ENCODE peak calls at places on chromosomes 13 and 19, in seven cellular contexts. L, E, J, S, R, V and K are unnamed samples.

GRCh38 chr19:4970558-4971423 is 1.9 kb downstream of the KDM4B start:
- DNase-seq in L (no peak), E (no peak), J (no peak), S (peak), R (no peak), V (peak), K (no peak)

GRCh38 chr13:48078251-48078656 is 16.6 kb downstream of the MED4 start:
- DNase-seq in L (no peak), E (peak), J (no peak), S (peak), R (no peak), V (no peak), K (no peak)

GRCh38 chr13:36175621-36176020 is 38.7 kb downstream of the SOHLH2 start:
- DNase-seq in L (no peak), E (no peak), J (no peak), S (no peak), R (no peak), V (no peak), K (no peak)

GRCh38 chr13:26785845-26786630 is 25.5 kb upstream of the GPR12 start:
- DNase-seq in L (no peak), E (peak), J (peak), S (no peak), R (no peak), V (no peak), K (no peak)

GRCh38 chr13:38883783-38884182 is 106.8 kb downstream of the STOML3 start:
- DNase-seq in L (no peak), E (no peak), J (no peak), S (no peak), R (no peak), V (no peak), K (no peak)

GRCh38 chr19:48190288-48191284 is 20.1 kb downstream of the ZSWIM9 start:
- DNase-seq in L (no peak), E (peak), J (no peak), S (peak), R (no peak), V (peak), K (no peak)

GRCh38 chr19:49119411-49120324 is at the start of gene PPFIA3:
- DNase-seq in L (peak), E (peak), J (peak), S (peak), R (peak), V (peak), K (no peak)

GRCh38 chr19:51488491-51488890 is 10.2 kb downstream of the CEACAM18 start:
- DNase-seq in L (no peak), E (no peak), J (no peak), S (no peak), R (no peak), V (no peak), K (no peak)

GRCh38 chr19:40739871-40740703 is 10.2 kb downstream of the ACTMAP start:
- DNase-seq in L (no peak), E (no peak), J (no peak), S (no peak), R (no peak), V (no peak), K (no peak)

GRCh38 chr13:32222046-32222676 is 93.0 kb downstream of the ZAR1L start:
- DNase-seq in L (no peak), E (no peak), J (no peak), S (no peak), R (no peak), V (no peak), K (no peak)

GRCh38 chr19:39223703-39224279 is 19.7 kb upstream of the SYCN start:
- DNase-seq in L (no peak), E (no peak), J (no peak), S (peak), R (no peak), V (peak), K (no peak)

GRCh38 chr19:53898680-53899341 is 10.3 kb upstream of the CACNG7 start:
- DNase-seq in L (no peak), E (no peak), J (no peak), S (no peak), R (no peak), V (no peak), K (no peak)

GRCh38 chr19:23055501-23055900 is 52.5 kb upstream of the ZNF728 start:
- DNase-seq in L (no peak), E (no peak), J (no peak), S (no peak), R (no peak), V (no peak), K (no peak)

GRCh38 chr13:89214115-89214514 is 1542.9 kb downstream of the SLITRK5 start:
- DNase-seq in L (no peak), E (no peak), J (no peak), S (no peak), R (no peak), V (peak), K (no peak)

GRCh38 chr13:64688893-64689677 is 2541.1 kb downstream of the PCDH9 start:
- DNase-seq in L (no peak), E (no peak), J (no peak), S (peak), R (no peak), V (peak), K (no peak)

GRCh38 chr13:23510979-23511735 is 59.1 kb upstream of the TNFRSF19 start:
- DNase-seq in L (no peak), E (no peak), J (peak), S (peak), R (no peak), V (peak), K (no peak)

GRCh38 chr13:105442941-105443340 is 1092.5 kb downstream of the EFNB2 start:
- DNase-seq in L (no peak), E (no peak), J (peak), S (peak), R (no peak), V (peak), K (no peak)

GRCh38 chr19:51980116-51980736 is 6.4 kb downstream of the ZNF350 start:
- DNase-seq in L (no peak), E (no peak), J (no peak), S (no peak), R (no peak), V (no peak), K (no peak)

GRCh38 chr19:1027020-1027952 is 878 bp downstream of the CNN2 start:
- DNase-seq in L (no peak), E (no peak), J (no peak), S (no peak), R (no peak), V (no peak), K (no peak)

GRCh38 chr13:78689011-78689410 is 30.1 kb upstream of the OBI1 start:
- DNase-seq in L (no peak), E (no peak), J (no peak), S (peak), R (no peak), V (peak), K (no peak)

GRCh38 chr13:79435549-79435948 is 29.5 kb upstream of the RBM26 start:
- DNase-seq in L (no peak), E (no peak), J (no peak), S (peak), R (no peak), V (peak), K (no peak)

GRCh38 chr19:49808762-49809154 is 4.3 kb downstream of the FUZ start:
- DNase-seq in L (peak), E (peak), J (peak), S (peak), R (peak), V (peak), K (peak)

GRCh38 chr13:113820813-113821651 is 42.8 kb downstream of the GAS6 start:
- DNase-seq in L (peak), E (no peak), J (peak), S (peak), R (peak), V (peak), K (no peak)

GRCh38 chr19:39448271-39448670 is 2.9 kb downstream of the SUPT5H start:
- DNase-seq in L (no peak), E (no peak), J (no peak), S (peak), R (no peak), V (no peak), K (no peak)

GRCh38 chr13:74251778-74252519 is 117.7 kb upstream of the KLF12 start:
- DNase-seq in L (no peak), E (no peak), J (no peak), S (peak), R (no peak), V (peak), K (no peak)

GRCh38 chr19:38664503-38665211 is 17.2 kb downstream of the ACTN4 start:
- DNase-seq in L (no peak), E (no peak), J (no peak), S (no peak), R (no peak), V (no peak), K (no peak)

GRCh38 chr13:37914781-37915391 is 45.3 kb upstream of the TRPC4 start:
- DNase-seq in L (no peak), E (no peak), J (no peak), S (no peak), R (no peak), V (peak), K (no peak)

GRCh38 chr19:23410155-23410554 is 14.9 kb upstream of the ZNF91 start:
- DNase-seq in L (no peak), E (no peak), J (no peak), S (no peak), R (no peak), V (no peak), K (no peak)

GRCh38 chr13:71378992-71379905 is 487.8 kb downstream of the DACH1 start:
- DNase-seq in L (no peak), E (no peak), J (no peak), S (peak), R (no peak), V (peak), K (no peak)

GRCh38 chr19:39423258-39424086 is 11.0 kb downstream of the PLEKHG2 start:
- DNase-seq in L (no peak), E (no peak), J (peak), S (no peak), R (no peak), V (no peak), K (no peak)

GRCh38 chr13:101917833-101918755 is 465.6 kb downstream of the ITGBL1 start:
- DNase-seq in L (no peak), E (no peak), J (no peak), S (no peak), R (no peak), V (no peak), K (no peak)

GRCh38 chr19:56566904-56567273 is 379 bp upstream of the ZNF470 start:
- DNase-seq in L (peak), E (no peak), J (peak), S (no peak), R (peak), V (peak), K (peak)

GRCh38 chr13:98976941-98977340 is 923 bp downstream of the DOCK9 start:
- DNase-seq in L (no peak), E (no peak), J (no peak), S (no peak), R (no peak), V (no peak), K (no peak)
- H3K27ac ChIP-seq in L (peak), E (no peak), J (peak), S (no peak), R (peak), V (no peak), K (no peak)

GRCh38 chr13:50810468-50810867 is 33.0 kb downstream of the DLEU7 start:
- DNase-seq in L (no peak), E (no peak), J (no peak), S (no peak), R (no peak), V (no peak), K (no peak)

GRCh38 chr13:50805805-50806204 is 37.7 kb downstream of the DLEU7 start:
- DNase-seq in L (no peak), E (no peak), J (no peak), S (peak), R (no peak), V (peak), K (no peak)

GRCh38 chr13:50812242-50812641 is 31.2 kb downstream of the DLEU7 start:
- DNase-seq in L (no peak), E (no peak), J (no peak), S (no peak), R (no peak), V (no peak), K (no peak)

GRCh38 chr13:50809133-50810090 is 34.1 kb downstream of the DLEU7 start:
- DNase-seq in L (no peak), E (no peak), J (no peak), S (no peak), R (no peak), V (no peak), K (no peak)

GRCh38 chr13:50810998-50811397 is 32.5 kb downstream of the DLEU7 start:
- DNase-seq in L (no peak), E (no peak), J (no peak), S (no peak), R (no peak), V (no peak), K (no peak)
- H3K27ac ChIP-seq in L (no peak), E (no peak), J (no peak), S (no peak), R (no peak), V (no peak), K (no peak)

GRCh38 chr13:44759723-44760360 is 183.7 kb upstream of the TSC22D1 start:
- DNase-seq in L (no peak), E (no peak), J (peak), S (peak), R (peak), V (peak), K (no peak)

GRCh38 chr13:44760434-44760833 is 184.3 kb upstream of the TSC22D1 start:
- DNase-seq in L (no peak), E (no peak), J (no peak), S (no peak), R (no peak), V (no peak), K (no peak)

GRCh38 chr13:44757671-44758070 is 181.5 kb upstream of the TSC22D1 start:
- DNase-seq in L (no peak), E (no peak), J (no peak), S (no peak), R (no peak), V (no peak), K (no peak)

GRCh38 chr13:44758595-44759221 is 182.6 kb upstream of the TSC22D1 start:
- DNase-seq in L (no peak), E (no peak), J (no peak), S (peak), R (no peak), V (peak), K (no peak)

GRCh38 chr13:44759222-44759721 is 183.1 kb upstream of the TSC22D1 start:
- DNase-seq in L (no peak), E (no peak), J (no peak), S (no peak), R (no peak), V (no peak), K (no peak)
- H3K27ac ChIP-seq in L (no peak), E (no peak), J (no peak), S (peak), R (peak), V (peak), K (peak)

GRCh38 chr13:95226932-95227718 is 74.1 kb downstream of the ABCC4 start:
- DNase-seq in L (no peak), E (no peak), J (no peak), S (no peak), R (no peak), V (no peak), K (no peak)
- H3K27ac ChIP-seq in L (peak), E (no peak), J (peak), S (no peak), R (no peak), V (no peak), K (no peak)

GRCh38 chr19:13072206-13072898 is 30.3 kb downstream of the LYL1 start:
- DNase-seq in L (no peak), E (no peak), J (no peak), S (no peak), R (no peak), V (no peak), K (no peak)

GRCh38 chr19:13069415-13070369 is 33.0 kb downstream of the LYL1 start:
- DNase-seq in L (no peak), E (no peak), J (no peak), S (no peak), R (no peak), V (no peak), K (no peak)

GRCh38 chr19:13073263-13073662 is 29.4 kb downstream of the LYL1 start:
- DNase-seq in L (no peak), E (no peak), J (no peak), S (no peak), R (no peak), V (no peak), K (no peak)

GRCh38 chr19:13070425-13071140 is 32.1 kb downstream of the LYL1 start:
- DNase-seq in L (peak), E (no peak), J (no peak), S (no peak), R (no peak), V (no peak), K (no peak)

GRCh38 chr19:13071444-13072205 is 31.0 kb downstream of the LYL1 start:
- DNase-seq in L (no peak), E (no peak), J (no peak), S (no peak), R (no peak), V (no peak), K (no peak)
- H3K27ac ChIP-seq in L (peak), E (no peak), J (peak), S (no peak), R (peak), V (no peak), K (peak)

GRCh38 chr19:2573916-2574315 is 98.0 kb downstream of the GADD45B start:
- DNase-seq in L (no peak), E (no peak), J (no peak), S (no peak), R (peak), V (no peak), K (no peak)

GRCh38 chr19:2575734-2576481 is 100.0 kb downstream of the GADD45B start:
- DNase-seq in L (peak), E (no peak), J (peak), S (no peak), R (peak), V (peak), K (peak)

GRCh38 chr19:2577722-2578335 is 101.9 kb downstream of the GADD45B start:
- DNase-seq in L (peak), E (no peak), J (no peak), S (no peak), R (peak), V (no peak), K (no peak)

GRCh38 chr19:2574478-2574931 is 98.6 kb downstream of the GADD45B start:
- DNase-seq in L (no peak), E (no peak), J (no peak), S (no peak), R (peak), V (no peak), K (no peak)

DNA sequence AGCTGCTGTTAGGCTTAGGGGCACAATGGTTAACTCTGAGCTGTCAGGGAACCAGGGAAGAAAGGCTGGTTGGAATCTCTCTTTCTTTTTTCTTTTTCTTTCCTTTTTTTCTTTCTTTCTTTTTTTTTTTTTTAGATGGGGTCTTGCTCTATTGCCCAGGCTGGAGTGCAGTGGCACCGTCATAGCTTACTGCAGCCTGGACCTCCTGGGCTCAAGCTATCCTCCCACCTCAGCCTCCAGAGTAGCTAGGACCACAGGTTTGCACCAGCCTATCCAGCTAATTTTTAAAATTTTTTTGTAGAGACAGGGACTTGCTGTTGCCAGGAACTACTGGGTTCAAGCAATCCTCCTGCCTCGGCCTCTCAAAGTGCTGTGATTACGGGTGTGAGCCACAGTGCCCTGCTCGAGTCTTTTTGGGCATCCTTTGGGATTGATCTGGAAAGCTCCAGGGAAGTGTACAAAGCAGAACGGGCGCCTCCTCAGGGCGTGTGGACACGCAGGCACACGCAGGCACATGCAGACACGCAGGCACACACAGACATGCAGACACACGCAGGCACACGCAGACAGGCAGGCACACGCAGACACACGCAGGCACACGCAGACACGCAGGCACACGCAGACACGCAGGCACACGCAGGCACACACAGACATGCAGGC is 99.2 kb downstream of the GADD45B start:
- DNase-seq in L (peak), E (no peak), J (no peak), S (no peak), R (peak), V (no peak), K (no peak)
- H3K27ac ChIP-seq in L (no peak), E (no peak), J (no peak), S (no peak), R (no peak), V (no peak), K (no peak)

GRCh38 chr19:35225951-35226350 is 2.6 kb downstream of the FAM187B start:
- DNase-seq in L (no peak), E (no peak), J (no peak), S (no peak), R (no peak), V (no peak), K (no peak)

GRCh38 chr19:35223856-35224505 is 4.6 kb downstream of the FAM187B start:
- DNase-seq in L (no peak), E (no peak), J (no peak), S (no peak), R (no peak), V (no peak), K (no peak)

GRCh38 chr19:35223084-35223790 is 5.3 kb downstream of the FAM187B start:
- DNase-seq in L (no peak), E (no peak), J (no peak), S (no peak), R (no peak), V (no peak), K (no peak)

GRCh38 chr19:35226748-35227147 is 1.8 kb downstream of the FAM187B start:
- DNase-seq in L (no peak), E (no peak), J (no peak), S (no peak), R (no peak), V (no peak), K (no peak)

DNA sequence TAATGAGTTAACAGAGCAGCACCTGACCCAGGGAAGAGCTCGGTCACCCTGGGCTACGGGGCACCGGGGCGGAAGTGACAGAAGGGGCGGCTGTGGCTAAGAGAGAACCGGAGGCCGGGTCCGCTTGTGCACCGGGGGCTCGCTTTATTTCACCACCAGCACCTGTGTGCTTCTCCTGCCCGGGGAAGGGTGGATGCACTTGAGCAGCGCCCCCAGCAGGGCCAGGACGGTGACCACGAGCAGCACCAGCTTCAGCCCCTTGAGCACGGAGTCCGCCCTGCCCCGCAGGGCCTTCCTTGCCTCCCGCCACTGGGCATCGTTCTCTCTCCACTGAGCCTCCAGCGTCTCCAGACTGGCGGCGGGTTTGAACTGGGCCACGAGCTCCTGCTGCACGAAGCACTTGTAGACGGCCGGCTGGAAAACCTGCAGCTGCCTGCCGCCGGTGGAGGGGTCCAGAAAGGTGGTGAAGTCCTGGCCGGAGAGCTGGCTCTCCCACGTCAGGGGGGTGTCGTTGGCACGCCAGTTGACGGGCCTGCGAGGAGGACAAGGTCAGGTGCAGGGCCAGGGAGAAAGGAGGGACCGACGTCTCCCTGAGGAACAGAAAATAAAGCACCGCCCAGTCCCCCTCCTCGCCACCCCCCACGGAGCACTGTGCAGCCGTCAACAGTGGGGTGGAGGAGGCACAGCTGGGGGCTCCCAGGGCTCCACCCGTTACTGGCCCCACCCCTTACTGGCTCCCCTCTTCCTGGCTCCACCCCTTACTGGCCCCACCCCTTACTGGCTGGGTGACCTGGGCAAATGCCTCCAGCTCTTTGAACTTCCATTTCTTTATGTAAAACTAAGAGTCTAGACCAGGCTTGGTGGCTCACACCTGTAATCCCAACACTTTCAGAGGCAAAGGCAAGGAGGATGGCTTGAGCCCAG is 3.6 kb downstream of the FAM187B start:
- DNase-seq in L (no peak), E (no peak), J (no peak), S (no peak), R (no peak), V (no peak), K (no peak)
- H3K27ac ChIP-seq in L (no peak), E (no peak), J (no peak), S (no peak), R (no peak), V (no peak), K (no peak)